ENCODE peak calls at places on chromosome 20, in eight cellular contexts. R is foreskin fibroblast, X is AG09309, K is A549, Y is colonic mucosa, O is fibroblast of lung, P is astrocyte, E is lung. C is an unnamed sample.

GRCh38 chr20:24208652-24209051 is 220.1 kb upstream of the GGTLC1 start:
- DNase-seq in R (no peak), Y (no peak), O (no peak), X (no peak), E (no peak), K (peak), P (no peak), C (no peak)

GRCh38 chr20:5171074-5171789 is 44.4 kb downstream of the CDS2 start:
- DNase-seq in E (no peak), Y (no peak), O (no peak), K (no peak), X (no peak), P (no peak), R (no peak), C (no peak)

GRCh38 chr20:33789109-33789857 is 21.9 kb upstream of the CHMP4B start:
- DNase-seq in E (peak), O (peak), R (peak), Y (peak), P (peak), X (peak), K (peak), C (peak)

GRCh38 chr20:33858666-33859065 is 47.5 kb downstream of the CHMP4B start:
- DNase-seq in X (no peak), E (no peak), R (no peak), Y (no peak), P (no peak), K (no peak), O (no peak), C (no peak)

GRCh38 chr20:16475225-16475624 is 98.0 kb downstream of the KIF16B start:
- DNase-seq in E (no peak), P (peak), Y (no peak), X (no peak), O (peak), R (peak), K (no peak), C (no peak)

GRCh38 chr20:35539756-35540212 is 2.1 kb upstream of the ERGIC3 start:
- DNase-seq in R (no peak), P (no peak), Y (peak), K (no peak), E (peak), O (no peak), X (no peak), C (no peak)

GRCh38 chr20:6235510-6235909 is 112.7 kb upstream of the FERMT1 start:
- DNase-seq in E (no peak), R (no peak), K (no peak), P (no peak), X (no peak), Y (no peak), O (no peak), C (no peak)

GRCh38 chr20:32582659-32583580 is 2.2 kb downstream of the NOL4L start:
- DNase-seq in R (peak), O (peak), X (no peak), E (no peak), K (no peak), P (no peak), Y (no peak), C (no peak)

GRCh38 chr20:33630507-33630906 is 31.6 kb upstream of the C20orf144 start:
- DNase-seq in P (peak), R (no peak), O (peak), X (no peak), E (no peak), Y (no peak), K (no peak), C (no peak)

GRCh38 chr20:61759286-61760065 is 306.2 kb downstream of the TAF4 start:
- DNase-seq in Y (no peak), O (no peak), R (no peak), X (no peak), E (no peak), K (no peak), P (no peak), C (no peak)

GRCh38 chr20:19660808-19661378 is 97.2 kb upstream of the RIN2 start:
- DNase-seq in K (no peak), X (no peak), P (no peak), R (no peak), Y (no peak), O (no peak), E (no peak), C (no peak)

GRCh38 chr20:51768759-51769517 is 748 bp upstream of the ATP9A start:
- DNase-seq in X (no peak), E (no peak), O (peak), P (no peak), Y (no peak), K (no peak), R (no peak), C (no peak)

GRCh38 chr20:8860011-8860495 is 208.8 kb upstream of the PLCB4 start:
- DNase-seq in O (peak), K (peak), E (no peak), P (peak), Y (no peak), X (peak), R (peak), C (peak)

GRCh38 chr20:25750765-25751696 is 54.4 kb upstream of the ZNF337 start:
- DNase-seq in R (peak), O (peak), Y (peak), E (peak), X (no peak), K (peak), P (no peak), C (peak)

GRCh38 chr20:45229264-45230056 is 8.3 kb downstream of the SEMG2 start:
- DNase-seq in K (no peak), Y (peak), O (no peak), P (no peak), X (no peak), R (peak), E (peak), C (no peak)
- TF ChIP-seq CTCF in K (peak), Y (peak), O (no peak), P (peak), X (peak), R (peak), E (no peak), C (peak)

GRCh38 chr20:62935968-62936585 is 1.9 kb upstream of the GID8 start:
- DNase-seq in K (no peak), X (no peak), O (no peak), R (no peak), E (no peak), P (no peak), Y (no peak), C (no peak)
- H3K4me3 ChIP-seq in K (peak), X (peak), O (peak), R (peak), E (no peak), P (peak), Y (peak), C (peak)

DNA sequence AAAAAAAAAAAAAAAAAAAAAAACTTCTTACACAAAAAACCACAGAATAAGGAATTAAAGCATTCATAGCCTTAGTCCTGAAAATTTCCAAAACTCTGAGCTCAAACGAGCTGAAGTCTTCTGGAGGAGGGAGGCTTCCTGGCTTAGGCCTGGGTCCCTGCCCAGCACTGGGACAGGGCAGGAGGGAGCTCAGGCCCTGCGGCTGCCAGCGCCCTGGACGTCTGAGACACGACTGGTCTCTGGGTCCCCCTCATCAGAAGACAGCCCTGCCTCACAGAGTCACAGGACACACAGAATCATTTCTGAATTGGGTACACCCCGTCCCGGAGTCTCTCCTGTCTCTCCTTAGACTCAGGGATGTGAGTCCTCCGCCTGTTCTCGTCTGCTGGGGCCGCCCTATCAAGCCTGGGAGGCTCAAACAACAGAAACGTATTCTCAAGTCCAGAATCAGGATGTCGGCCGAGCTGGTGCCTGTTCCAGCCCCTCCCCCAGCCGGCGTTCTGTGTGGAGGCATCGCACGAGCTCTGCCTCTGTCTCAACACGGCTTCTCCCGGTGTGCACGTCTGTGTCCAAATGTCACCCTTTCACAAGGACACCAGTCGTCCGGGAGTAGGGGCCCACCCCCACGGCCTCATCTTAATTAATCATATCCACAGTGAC is 39.4 kb downstream of the ZBTB46 start:
- DNase-seq in X (no peak), K (no peak), P (no peak), O (no peak), E (no peak), R (no peak), Y (no peak), C (no peak)
- TF ChIP-seq CTCF in X (no peak), K (no peak), P (no peak), O (no peak), E (no peak), R (no peak), Y (no peak), C (no peak)

DNA sequence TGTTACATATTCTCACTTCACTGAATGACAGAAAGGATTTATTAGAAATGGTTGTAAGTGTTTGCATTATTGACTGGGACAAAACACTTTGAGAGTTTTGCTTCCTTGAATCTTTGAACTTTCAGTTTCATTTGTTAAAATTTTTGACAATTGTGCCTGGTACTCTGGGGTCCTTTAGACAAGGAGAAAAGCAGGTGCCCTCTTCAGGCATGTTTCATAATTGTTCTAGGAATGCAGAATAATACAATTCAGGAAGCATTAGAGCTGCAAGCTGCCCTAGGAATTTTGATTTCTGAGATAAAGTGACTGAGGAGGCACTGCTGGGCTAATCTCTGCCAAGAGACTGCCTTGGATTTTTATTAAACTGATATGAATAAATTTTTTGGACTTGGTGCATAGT is 49.7 kb downstream of the TOP1 start:
- DNase-seq in Y (no peak), X (peak), E (no peak), R (peak), P (peak), K (peak), O (peak), C (no peak)
- H3K4me3 ChIP-seq in Y (no peak), X (no peak), E (no peak), R (no peak), P (no peak), K (no peak), O (no peak), C (no peak)

GRCh38 chr20:59559863-59560262 is 44.5 kb upstream of the PHACTR3 start:
- DNase-seq in X (no peak), R (no peak), Y (no peak), P (no peak), E (no peak), O (no peak), K (no peak), C (no peak)

GRCh38 chr20:59561614-59562277 is 42.6 kb upstream of the PHACTR3 start:
- DNase-seq in K (no peak), O (no peak), Y (no peak), P (no peak), R (no peak), X (no peak), E (no peak), C (no peak)

GRCh38 chr20:59559024-59559817 is 45.1 kb upstream of the PHACTR3 start:
- DNase-seq in R (no peak), X (no peak), E (no peak), O (no peak), K (no peak), P (no peak), Y (no peak), C (no peak)

GRCh38 chr20:59561228-59561605 is 43.1 kb upstream of the PHACTR3 start:
- DNase-seq in K (no peak), O (no peak), E (no peak), P (no peak), X (no peak), Y (no peak), R (no peak), C (no peak)

DNA sequence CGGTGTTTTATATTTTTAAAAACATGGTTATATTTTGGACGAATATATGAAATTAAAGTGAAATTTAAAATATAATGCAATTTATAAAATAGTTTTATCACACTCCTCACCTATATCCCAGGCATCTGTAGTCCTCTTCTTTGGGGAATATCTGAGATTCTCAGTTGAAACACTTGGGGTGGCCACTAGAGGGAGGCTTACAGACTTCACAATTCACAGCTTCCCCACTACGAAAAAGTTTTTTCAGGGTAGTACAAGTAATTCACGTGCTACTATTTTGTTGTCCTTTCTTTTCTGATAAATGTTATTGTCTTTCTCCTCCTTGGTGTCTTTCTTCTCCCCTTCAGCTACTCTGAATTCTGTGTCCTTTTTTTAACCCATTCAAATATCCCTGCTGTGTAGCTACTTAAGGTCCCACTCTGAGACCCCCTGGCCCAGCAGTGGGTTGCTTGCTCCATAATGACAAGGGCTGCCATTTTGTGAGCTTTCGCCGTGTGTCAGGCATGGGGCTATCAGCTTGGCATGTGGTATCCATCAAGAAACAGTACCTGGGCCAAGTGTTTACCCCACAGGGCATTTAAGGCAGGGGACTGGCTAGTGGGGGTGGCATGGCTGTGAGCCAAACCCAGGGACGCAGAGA is 43.6 kb upstream of the PHACTR3 start:
- DNase-seq in P (no peak), Y (no peak), R (peak), E (no peak), O (no peak), X (no peak), K (peak), C (no peak)
- TF ChIP-seq CTCF in P (peak), Y (peak), R (peak), E (no peak), O (no peak), X (peak), K (peak), C (peak)

GRCh38 chr20:46011631-46012482 is 3.1 kb downstream of the MMP9 start:
- DNase-seq in P (no peak), X (no peak), Y (peak), R (peak), O (peak), E (peak), K (peak), C (peak)
- H3K4me3 ChIP-seq in P (no peak), X (no peak), Y (no peak), R (no peak), O (no peak), E (no peak), K (no peak), C (no peak)

GRCh38 chr20:22816016-22816415 is 219.1 kb upstream of the SSTR4 start:
- DNase-seq in Y (no peak), R (no peak), E (no peak), K (no peak), X (no peak), O (no peak), P (no peak), C (no peak)

GRCh38 chr20:22814475-22815205 is 220.5 kb upstream of the SSTR4 start:
- DNase-seq in R (no peak), E (no peak), O (no peak), K (no peak), Y (no peak), P (no peak), X (no peak), C (no peak)

GRCh38 chr20:22815206-22815551 is 219.9 kb upstream of the SSTR4 start:
- DNase-seq in R (no peak), Y (no peak), X (no peak), O (no peak), K (no peak), E (no peak), P (no peak), C (no peak)

GRCh38 chr20:22819134-22819533 is 216.0 kb upstream of the SSTR4 start:
- DNase-seq in K (no peak), O (no peak), Y (no peak), R (no peak), E (no peak), X (no peak), P (no peak), C (no peak)

GRCh38 chr20:22815584-22815983 is 219.5 kb upstream of the SSTR4 start:
- DNase-seq in R (no peak), K (peak), P (no peak), E (no peak), X (no peak), O (no peak), Y (no peak), C (no peak)
- TF ChIP-seq CTCF in R (no peak), K (no peak), P (no peak), E (no peak), X (no peak), O (no peak), Y (no peak), C (no peak)